ENCODE peak calls at places on chromosomes 3 and 15, in eight cellular contexts. One of them, this sample, is unnamed.

GRCh38 chr15:45583731-45584639 is 3.2 kb upstream of the BLOC1S6 start:
- DNase-seq in activated T-cell treated with anti-CD3 and anti-CD28 coated beads for 24 hours: no peak
- DNase-seq in cardiac muscle cell: no peak
- DNase-seq in H7: no peak
- DNase-seq in neural crest cell: no peak
- DNase-seq in RPMI8226: no peak
- DNase-seq in cardiac fibroblast: no peak
- DNase-seq in ovary: no peak
- DNase-seq in this sample: no peak

GRCh38 chr3:134796313-134797079 is 1.4 kb downstream of the EPHB1 start:
- DNase-seq in activated T-cell treated with anti-CD3 and anti-CD28 coated beads for 24 hours: no peak
- DNase-seq in cardiac muscle cell: peak; percentile 42
- DNase-seq in H7: peak; percentile 72
- DNase-seq in neural crest cell: peak; percentile 29
- DNase-seq in RPMI8226: no peak
- DNase-seq in cardiac fibroblast: peak; percentile 14
- DNase-seq in ovary: no peak
- DNase-seq in this sample: no peak

GRCh38 chr3:44914936-44915335 is 40.5 kb downstream of the TGM4 start:
- DNase-seq in activated T-cell treated with anti-CD3 and anti-CD28 coated beads for 24 hours: no peak
- DNase-seq in cardiac muscle cell: peak; percentile 46
- DNase-seq in H7: peak; percentile 66
- DNase-seq in neural crest cell: no peak
- DNase-seq in RPMI8226: peak; percentile 18
- DNase-seq in cardiac fibroblast: peak; percentile 22
- DNase-seq in ovary: no peak
- DNase-seq in this sample: no peak

GRCh38 chr3:175732053-175732452 is 872.9 kb downstream of the NAALADL2 start:
- DNase-seq in activated T-cell treated with anti-CD3 and anti-CD28 coated beads for 24 hours: no peak
- DNase-seq in cardiac muscle cell: no peak
- DNase-seq in H7: no peak
- DNase-seq in neural crest cell: no peak
- DNase-seq in RPMI8226: no peak
- DNase-seq in cardiac fibroblast: no peak
- DNase-seq in ovary: no peak
- DNase-seq in this sample: no peak

GRCh38 chr15:32636410-32636809 is 5.1 kb upstream of the SCG5 start:
- DNase-seq in activated T-cell treated with anti-CD3 and anti-CD28 coated beads for 24 hours: no peak
- DNase-seq in cardiac muscle cell: no peak
- DNase-seq in H7: no peak
- DNase-seq in neural crest cell: no peak
- DNase-seq in RPMI8226: no peak
- DNase-seq in cardiac fibroblast: no peak
- DNase-seq in ovary: no peak
- DNase-seq in this sample: no peak

GRCh38 chr3:50373865-50374188 is 14.5 kb upstream of the TMEM115 start:
- DNase-seq in activated T-cell treated with anti-CD3 and anti-CD28 coated beads for 24 hours: no peak
- DNase-seq in cardiac muscle cell: no peak
- DNase-seq in H7: no peak
- DNase-seq in neural crest cell: no peak
- DNase-seq in RPMI8226: no peak
- DNase-seq in cardiac fibroblast: no peak
- DNase-seq in ovary: no peak
- DNase-seq in this sample: no peak

GRCh38 chr3:57778499-57778898 is 22.4 kb downstream of the SLMAP start:
- DNase-seq in activated T-cell treated with anti-CD3 and anti-CD28 coated beads for 24 hours: no peak
- DNase-seq in cardiac muscle cell: no peak
- DNase-seq in H7: no peak
- DNase-seq in neural crest cell: no peak
- DNase-seq in RPMI8226: no peak
- DNase-seq in cardiac fibroblast: peak; percentile 33
- DNase-seq in ovary: no peak
- DNase-seq in this sample: no peak

GRCh38 chr15:37252530-37252929 is 152.2 kb upstream of the MEIS2 start:
- DNase-seq in activated T-cell treated with anti-CD3 and anti-CD28 coated beads for 24 hours: no peak
- DNase-seq in cardiac muscle cell: no peak
- DNase-seq in H7: no peak
- DNase-seq in neural crest cell: no peak
- DNase-seq in RPMI8226: no peak
- DNase-seq in cardiac fibroblast: no peak
- DNase-seq in ovary: no peak
- DNase-seq in this sample: no peak

GRCh38 chr3:126394179-126394976 is at the start of gene CFAP100:
- DNase-seq in activated T-cell treated with anti-CD3 and anti-CD28 coated beads for 24 hours: no peak
- DNase-seq in cardiac muscle cell: peak; percentile 84
- DNase-seq in H7: peak; percentile 93
- DNase-seq in neural crest cell: peak; percentile 59
- DNase-seq in RPMI8226: no peak
- DNase-seq in cardiac fibroblast: peak; percentile 37
- DNase-seq in ovary: peak; percentile 43
- DNase-seq in this sample: no peak

GRCh38 chr3:74410276-74410941 is 204.1 kb downstream of the CNTN3 start:
- DNase-seq in activated T-cell treated with anti-CD3 and anti-CD28 coated beads for 24 hours: no peak
- DNase-seq in cardiac muscle cell: no peak
- DNase-seq in H7: no peak
- DNase-seq in neural crest cell: no peak
- DNase-seq in RPMI8226: no peak
- DNase-seq in cardiac fibroblast: no peak
- DNase-seq in ovary: no peak
- DNase-seq in this sample: no peak

GRCh38 chr15:82105458-82106205 is 59.8 kb upstream of the MEX3B start:
- DNase-seq in activated T-cell treated with anti-CD3 and anti-CD28 coated beads for 24 hours: no peak
- DNase-seq in cardiac muscle cell: no peak
- DNase-seq in H7: peak; percentile 59
- DNase-seq in neural crest cell: no peak
- DNase-seq in RPMI8226: no peak
- DNase-seq in cardiac fibroblast: peak; percentile 82
- DNase-seq in ovary: no peak
- DNase-seq in this sample: no peak

GRCh38 chr15:40379853-40380252 is 2.7 kb upstream of the KNSTRN start:
- DNase-seq in activated T-cell treated with anti-CD3 and anti-CD28 coated beads for 24 hours: no peak
- DNase-seq in cardiac muscle cell: no peak
- DNase-seq in H7: no peak
- DNase-seq in neural crest cell: no peak
- DNase-seq in RPMI8226: no peak
- DNase-seq in cardiac fibroblast: peak; percentile 99
- DNase-seq in ovary: peak; percentile 42
- DNase-seq in this sample: no peak

GRCh38 chr15:66907826-66908502 is 157.4 kb upstream of the SMAD3 start:
- DNase-seq in activated T-cell treated with anti-CD3 and anti-CD28 coated beads for 24 hours: no peak
- DNase-seq in cardiac muscle cell: no peak
- DNase-seq in H7: no peak
- DNase-seq in neural crest cell: no peak
- DNase-seq in RPMI8226: peak; percentile 91
- DNase-seq in cardiac fibroblast: no peak
- DNase-seq in ovary: no peak
- DNase-seq in this sample: peak; percentile 20

GRCh38 chr15:53693729-53694533 is 65.5 kb downstream of the WDR72 start:
- DNase-seq in activated T-cell treated with anti-CD3 and anti-CD28 coated beads for 24 hours: no peak
- DNase-seq in cardiac muscle cell: peak; percentile 65
- DNase-seq in H7: no peak
- DNase-seq in neural crest cell: no peak
- DNase-seq in RPMI8226: no peak
- DNase-seq in cardiac fibroblast: no peak
- DNase-seq in ovary: peak; percentile 58
- DNase-seq in this sample: no peak

GRCh38 chr3:157127268-157127667 is 32.7 kb downstream of the CCNL1 start:
- DNase-seq in activated T-cell treated with anti-CD3 and anti-CD28 coated beads for 24 hours: no peak
- DNase-seq in cardiac muscle cell: no peak
- DNase-seq in H7: no peak
- DNase-seq in neural crest cell: no peak
- DNase-seq in RPMI8226: no peak
- DNase-seq in cardiac fibroblast: no peak
- DNase-seq in ovary: no peak
- DNase-seq in this sample: no peak

GRCh38 chr3:128316456-128316855 is 150.2 kb downstream of the DNAJB8 start:
- DNase-seq in activated T-cell treated with anti-CD3 and anti-CD28 coated beads for 24 hours: peak; percentile 42
- DNase-seq in cardiac muscle cell: no peak
- DNase-seq in H7: no peak
- DNase-seq in neural crest cell: no peak
- DNase-seq in RPMI8226: no peak
- DNase-seq in cardiac fibroblast: no peak
- DNase-seq in ovary: peak; percentile 74
- DNase-seq in this sample: no peak

GRCh38 chr15:75736256-75736655 is 23.6 kb upstream of the CSPG4 start:
- DNase-seq in activated T-cell treated with anti-CD3 and anti-CD28 coated beads for 24 hours: no peak
- DNase-seq in cardiac muscle cell: no peak
- DNase-seq in H7: no peak
- DNase-seq in neural crest cell: no peak
- DNase-seq in RPMI8226: no peak
- DNase-seq in cardiac fibroblast: no peak
- DNase-seq in ovary: no peak
- DNase-seq in this sample: no peak

GRCh38 chr15:58243083-58243482 is 104.9 kb downstream of the AQP9 start:
- DNase-seq in activated T-cell treated with anti-CD3 and anti-CD28 coated beads for 24 hours: no peak
- DNase-seq in cardiac muscle cell: no peak
- DNase-seq in H7: no peak
- DNase-seq in neural crest cell: no peak
- DNase-seq in RPMI8226: no peak
- DNase-seq in cardiac fibroblast: no peak
- DNase-seq in ovary: no peak
- DNase-seq in this sample: no peak

GRCh38 chr3:97940034-97940433 is 32.2 kb downstream of the RIOX2 start:
- DNase-seq in activated T-cell treated with anti-CD3 and anti-CD28 coated beads for 24 hours: no peak
- DNase-seq in cardiac muscle cell: peak; percentile 7
- DNase-seq in H7: no peak
- DNase-seq in neural crest cell: no peak
- DNase-seq in RPMI8226: no peak
- DNase-seq in cardiac fibroblast: peak; percentile 14
- DNase-seq in ovary: no peak
- DNase-seq in this sample: no peak

GRCh38 chr15:68676011-68676605 is 97.3 kb downstream of the CORO2B start:
- DNase-seq in activated T-cell treated with anti-CD3 and anti-CD28 coated beads for 24 hours: no peak
- DNase-seq in cardiac muscle cell: no peak
- DNase-seq in H7: no peak
- DNase-seq in neural crest cell: no peak
- DNase-seq in RPMI8226: no peak
- DNase-seq in cardiac fibroblast: no peak
- DNase-seq in ovary: no peak
- DNase-seq in this sample: no peak

GRCh38 chr3:126357299-126358037 is at the start of gene KLF15:
- DNase-seq in activated T-cell treated with anti-CD3 and anti-CD28 coated beads for 24 hours: peak; percentile 71
- DNase-seq in cardiac muscle cell: peak; percentile 96
- DNase-seq in H7: peak; percentile 99
- DNase-seq in neural crest cell: peak; percentile 74
- DNase-seq in RPMI8226: peak; percentile 94
- DNase-seq in cardiac fibroblast: peak; percentile 73
- DNase-seq in ovary: peak; percentile 87
- DNase-seq in this sample: peak; percentile 92

GRCh38 chr15:43390723-43391122 is 19.8 kb downstream of the TUBGCP4 start:
- DNase-seq in activated T-cell treated with anti-CD3 and anti-CD28 coated beads for 24 hours: no peak
- DNase-seq in cardiac muscle cell: no peak
- DNase-seq in H7: no peak
- DNase-seq in neural crest cell: no peak
- DNase-seq in RPMI8226: no peak
- DNase-seq in cardiac fibroblast: peak; percentile 59
- DNase-seq in ovary: no peak
- DNase-seq in this sample: no peak

GRCh38 chr3:15205934-15206661 is at the start of gene CAPN7:
- DNase-seq in activated T-cell treated with anti-CD3 and anti-CD28 coated beads for 24 hours: peak; percentile 93
- DNase-seq in cardiac muscle cell: peak; percentile 97
- DNase-seq in H7: peak; percentile 93
- DNase-seq in neural crest cell: peak; percentile 86
- DNase-seq in RPMI8226: peak; percentile 98
- DNase-seq in cardiac fibroblast: peak; percentile 91
- DNase-seq in ovary: peak; percentile 93
- DNase-seq in this sample: peak; percentile 96

GRCh38 chr15:97961067-97961954 is 808 bp downstream of the ARRDC4 start:
- DNase-seq in activated T-cell treated with anti-CD3 and anti-CD28 coated beads for 24 hours: no peak
- DNase-seq in cardiac muscle cell: peak; percentile 22
- DNase-seq in H7: peak; percentile 74
- DNase-seq in neural crest cell: no peak
- DNase-seq in RPMI8226: no peak
- DNase-seq in cardiac fibroblast: peak; percentile 18
- DNase-seq in ovary: peak; percentile 33
- DNase-seq in this sample: peak; percentile 27

GRCh38 chr3:188526057-188526456 is 372.1 kb downstream of the LPP start:
- DNase-seq in activated T-cell treated with anti-CD3 and anti-CD28 coated beads for 24 hours: no peak
- DNase-seq in cardiac muscle cell: no peak
- DNase-seq in H7: no peak
- DNase-seq in neural crest cell: no peak
- DNase-seq in RPMI8226: no peak
- DNase-seq in cardiac fibroblast: peak; percentile 43
- DNase-seq in ovary: no peak
- DNase-seq in this sample: no peak

GRCh38 chr15:69236505-69236904 is 62.2 kb upstream of the PAQR5 start:
- DNase-seq in activated T-cell treated with anti-CD3 and anti-CD28 coated beads for 24 hours: no peak
- DNase-seq in cardiac muscle cell: no peak
- DNase-seq in H7: no peak
- DNase-seq in neural crest cell: no peak
- DNase-seq in RPMI8226: no peak
- DNase-seq in cardiac fibroblast: no peak
- DNase-seq in ovary: no peak
- DNase-seq in this sample: no peak

GRCh38 chr15:78244101-78244500 is 9.7 kb upstream of the ACSBG1 start:
- DNase-seq in activated T-cell treated with anti-CD3 and anti-CD28 coated beads for 24 hours: no peak
- DNase-seq in cardiac muscle cell: no peak
- DNase-seq in H7: no peak
- DNase-seq in neural crest cell: no peak
- DNase-seq in RPMI8226: no peak
- DNase-seq in cardiac fibroblast: no peak
- DNase-seq in ovary: no peak
- DNase-seq in this sample: peak; percentile 16

GRCh38 chr15:20340931-20341661 is 200.5 kb downstream of the GOLGA6L6 start:
- DNase-seq in activated T-cell treated with anti-CD3 and anti-CD28 coated beads for 24 hours: no peak
- DNase-seq in cardiac muscle cell: peak; percentile 46
- DNase-seq in H7: peak; percentile 69
- DNase-seq in neural crest cell: peak; percentile 55
- DNase-seq in RPMI8226: peak; percentile 52
- DNase-seq in cardiac fibroblast: no peak
- DNase-seq in ovary: peak; percentile 54
- DNase-seq in this sample: peak; percentile 6

GRCh38 chr3:142022381-142022780 is 127.0 kb downstream of the TFDP2 start:
- DNase-seq in activated T-cell treated with anti-CD3 and anti-CD28 coated beads for 24 hours: no peak
- DNase-seq in cardiac muscle cell: no peak
- DNase-seq in H7: no peak
- DNase-seq in neural crest cell: no peak
- DNase-seq in RPMI8226: no peak
- DNase-seq in cardiac fibroblast: no peak
- DNase-seq in ovary: no peak
- DNase-seq in this sample: peak; percentile 15

GRCh38 chr3:186705882-186706780 is 11.0 kb upstream of the KNG1 start:
- DNase-seq in activated T-cell treated with anti-CD3 and anti-CD28 coated beads for 24 hours: peak; percentile 19
- DNase-seq in cardiac muscle cell: no peak
- DNase-seq in H7: no peak
- DNase-seq in neural crest cell: no peak
- DNase-seq in RPMI8226: no peak
- DNase-seq in cardiac fibroblast: no peak
- DNase-seq in ovary: no peak
- DNase-seq in this sample: peak; percentile 89

GRCh38 chr15:57902155-57902554 is 163.4 kb downstream of the ALDH1A2 start:
- DNase-seq in activated T-cell treated with anti-CD3 and anti-CD28 coated beads for 24 hours: no peak
- DNase-seq in cardiac muscle cell: no peak
- DNase-seq in H7: no peak
- DNase-seq in neural crest cell: no peak
- DNase-seq in RPMI8226: no peak
- DNase-seq in cardiac fibroblast: no peak
- DNase-seq in ovary: no peak
- DNase-seq in this sample: no peak

GRCh38 chr3:155995525-155996370 is 124.6 kb upstream of the KCNAB1 start:
- DNase-seq in activated T-cell treated with anti-CD3 and anti-CD28 coated beads for 24 hours: no peak
- DNase-seq in cardiac muscle cell: peak; percentile 48
- DNase-seq in H7: peak; percentile 48
- DNase-seq in neural crest cell: no peak
- DNase-seq in RPMI8226: peak; percentile 50
- DNase-seq in cardiac fibroblast: peak; percentile 72
- DNase-seq in ovary: no peak
- DNase-seq in this sample: peak; percentile 63

GRCh38 chr3:130748520-130748919 is 1.9 kb upstream of the PIK3R4 start:
- DNase-seq in activated T-cell treated with anti-CD3 and anti-CD28 coated beads for 24 hours: no peak
- DNase-seq in cardiac muscle cell: no peak
- DNase-seq in H7: no peak
- DNase-seq in neural crest cell: no peak
- DNase-seq in RPMI8226: no peak
- DNase-seq in cardiac fibroblast: peak; percentile 8
- DNase-seq in ovary: no peak
- DNase-seq in this sample: no peak

GRCh38 chr15:86231864-86232801 is 152.5 kb downstream of the AGBL1 start:
- DNase-seq in activated T-cell treated with anti-CD3 and anti-CD28 coated beads for 24 hours: peak; percentile 20
- DNase-seq in cardiac muscle cell: peak; percentile 62
- DNase-seq in H7: peak; percentile 42
- DNase-seq in neural crest cell: peak; percentile 41
- DNase-seq in RPMI8226: peak; percentile 39
- DNase-seq in cardiac fibroblast: peak; percentile 11
- DNase-seq in ovary: no peak
- DNase-seq in this sample: peak; percentile 46

This sample was measured in MM.1S.